ENCODE peak calls at places on chromosomes 1 and 21, in seven cellular contexts. E is AG20443; F is activated CD4-positive, alpha-beta T cell treated with anti-CD3 and anti-CD28 coated beads, Interleukin-2, amount 50 U/mL, for 48 hours; M is heart left ventricle; R is Right ventricle myocardium superior; D is fibroblast of the conjunctiva; A is GM23338. G is an unnamed sample.

GRCh38 chr1:7207875-7208646 is 422.8 kb downstream of the CAMTA1 start:
- DNase-seq in F (peak; percentile 20), A (peak; percentile 90), D (peak; percentile 43), M (peak; percentile 60), R (no peak), E (peak; percentile 74), G (peak; percentile 17)

GRCh38 chr1:40450491-40451237 is 388 bp downstream of the ZFP69B start:
- DNase-seq in R (no peak), M (peak; percentile 45), A (peak; percentile 29), D (no peak), F (peak; percentile 80), E (peak; percentile 25), G (no peak)

GRCh38 chr1:95731466-95731865 is 497.5 kb downstream of the RWDD3 start:
- DNase-seq in F (no peak), M (no peak), A (no peak), R (no peak), D (no peak), E (no peak), G (no peak)

GRCh38 chr1:221961532-221962292 is 219.8 kb upstream of the DUSP10 start:
- DNase-seq in E (peak; percentile 59), R (no peak), A (no peak), D (peak; percentile 14), F (peak; percentile 37), M (no peak), G (no peak)

GRCh38 chr21:45887121-45887611 is 94.4 kb upstream of the COL6A1 start:
- DNase-seq in M (peak; percentile 88), E (peak; percentile 60), A (no peak), D (no peak), R (peak; percentile 70), F (no peak), G (no peak)

GRCh38 chr1:23283660-23284602 is 60.2 kb downstream of the HNRNPR start:
- DNase-seq in M (no peak), D (no peak), R (no peak), E (peak; percentile 23), F (no peak), A (no peak), G (no peak)

GRCh38 chr1:33096358-33097005 is 15.5 kb downstream of the AZIN2 start:
- DNase-seq in A (no peak), R (no peak), F (no peak), D (no peak), E (no peak), M (no peak), G (no peak)

GRCh38 chr1:199948587-199949280 is 78.8 kb upstream of the NR5A2 start:
- DNase-seq in D (no peak), E (no peak), R (no peak), M (no peak), F (no peak), A (no peak), G (no peak)

G was measured in GOT3.